ENCODE peak calls at places on chromosomes 4 and X, in nine cellular contexts. D is K562, H is neuronal stem cell, T is lung, I is tibial artery, M is brain microvascular endothelial cell, Z is tibial nerve, A is NT2/D1, X is cardiac muscle cell. J is an unnamed sample.

GRCh38 chr4:3767569-3768288 is 1.5 kb downstream of the ADRA2C start:
- DNase-seq in A (no peak), T (no peak), I (no peak), H (peak; percentile 38), M (no peak), X (peak; percentile 15), D (no peak), Z (no peak), J (peak; percentile 77)

GRCh38 chr4:110049951-110050925 is 137.6 kb downstream of the EGF start:
- DNase-seq in Z (peak; percentile 67), H (peak; percentile 38), I (no peak), T (no peak), A (peak; percentile 3), X (peak; percentile 64), D (peak; percentile 48), M (peak; percentile 39), J (peak; percentile 18)

GRCh38 chrX:9844936-9845573 is 58.8 kb downstream of the SHROOM2 start:
- DNase-seq in D (no peak), X (no peak), I (no peak), T (no peak), A (no peak), Z (no peak), H (no peak), M (no peak), J (no peak)

GRCh38 chrX:39848900-39849299 is 248.9 kb downstream of the BCOR start:
- DNase-seq in I (no peak), Z (peak; percentile 5), H (no peak), A (no peak), X (peak; percentile 32), T (no peak), D (no peak), M (peak; percentile 29), J (no peak)

GRCh38 chr4:186029731-186030421 is 39.1 kb upstream of the TLR3 start:
- DNase-seq in D (no peak), Z (peak; percentile 31), I (peak; percentile 97), M (peak; percentile 67), T (peak; percentile 50), A (peak; percentile 35), X (peak; percentile 86), H (peak; percentile 80), J (no peak)

GRCh38 chr4:76087007-76087769 is 12.7 kb downstream of the ART3 start:
- DNase-seq in D (peak; percentile 71), Z (peak; percentile 39), X (peak; percentile 80), I (no peak), T (no peak), A (peak; percentile 59), M (peak; percentile 71), H (peak; percentile 63), J (peak; percentile 72)

GRCh38 chrX:153441296-153441695 is 4.6 kb downstream of the TREX2 start:
- DNase-seq in X (no peak), I (no peak), T (no peak), H (no peak), A (no peak), M (no peak), Z (no peak), D (no peak), J (no peak)

GRCh38 chr4:6641164-6641970 is 882 bp downstream of the MRFAP1 start:
- DNase-seq in H (no peak), D (peak; percentile 55), T (peak; percentile 45), A (no peak), M (peak; percentile 10), I (peak; percentile 74), Z (peak; percentile 35), X (peak; percentile 52), J (peak; percentile 67)

GRCh38 chrX:120625366-120625765 is 4.5 kb downstream of the C1GALT1C1 start:
- DNase-seq in I (no peak), A (no peak), Z (no peak), D (no peak), H (no peak), T (no peak), X (peak; percentile 63), M (no peak), J (no peak)

GRCh38 chr4:120948382-120948781 is 25.9 kb upstream of the PRDM5 start:
- DNase-seq in X (no peak), Z (no peak), M (no peak), H (no peak), D (no peak), I (no peak), T (no peak), A (no peak), J (no peak)

GRCh38 chr4:113411496-113411938 is 350.0 kb downstream of the CAMK2D start:
- DNase-seq in A (no peak), M (peak; percentile 91), H (no peak), I (no peak), X (peak; percentile 90), D (no peak), T (peak; percentile 64), Z (peak; percentile 51), J (no peak)

GRCh38 chr4:122776916-122777315 is 44.4 kb downstream of the BBS12 start:
- DNase-seq in T (no peak), A (no peak), X (peak; percentile 44), I (no peak), M (no peak), D (no peak), H (no peak), Z (no peak), J (no peak)

GRCh38 chr4:16608123-16608522 is 290.3 kb downstream of the LDB2 start:
- DNase-seq in T (no peak), I (no peak), Z (no peak), A (no peak), H (no peak), M (no peak), D (no peak), X (peak; percentile 64), J (no peak)

GRCh38 chr4:67762091-67762490 is 7.9 kb upstream of the GNRHR start:
- DNase-seq in I (no peak), M (peak; percentile 11), X (peak; percentile 69), D (no peak), H (no peak), Z (no peak), T (no peak), A (no peak), J (no peak)
- H3K4me3 ChIP-seq in I (no peak overlapping the region), M (no peak overlapping the region), X (no peak overlapping the region), D (no peak overlapping the region), H (no peak overlapping the region), Z (no peak overlapping the region), T (no peak overlapping the region), A (no peak overlapping the region), J (no peak overlapping the region)

GRCh38 chr4:813900-814299 is 12.0 kb downstream of the CPLX1 start:
- DNase-seq in Z (no peak), I (no peak), X (no peak), M (no peak), D (no peak), T (no peak), H (no peak), A (no peak), J (peak; percentile 83)

GRCh38 chr4:815464-816146 is 10.3 kb downstream of the CPLX1 start:
- DNase-seq in A (no peak), Z (no peak), T (no peak), D (no peak), I (no peak), X (no peak), M (no peak), H (no peak), J (peak; percentile 31)

GRCh38 chr4:819401-820229 is 6.3 kb downstream of the CPLX1 start:
- DNase-seq in X (no peak), I (no peak), T (no peak), Z (no peak), A (no peak), H (no peak), D (no peak), M (no peak), J (no peak)

GRCh38 chr4:818106-818921 is 7.6 kb downstream of the CPLX1 start:
- DNase-seq in D (no peak), H (no peak), M (no peak), Z (no peak), X (no peak), T (no peak), A (no peak), I (peak; percentile 65), J (peak; percentile 53)

GRCh38 chr4:814312-814850 is 11.5 kb downstream of the CPLX1 start:
- DNase-seq in A (no peak), X (no peak), H (no peak), M (no peak), I (no peak), D (no peak), T (no peak), Z (no peak), J (peak; percentile 17)
- H3K27me3 ChIP-seq in A (peaks cover 26% of the 10 kb centered on the region), X (peaks cover 80% of the 10 kb centered on the region), H (no peaks in the 10 kb centered on the region), M (peaks cover 7% of the 10 kb centered on the region), I (peaks cover 66% of the 10 kb centered on the region), D (peaks cover 80% of the 10 kb centered on the region), T (no peaks in the 10 kb centered on the region), Z (no peaks in the 10 kb centered on the region), J (peaks cover 8% of the 10 kb centered on the region)

DNA sequence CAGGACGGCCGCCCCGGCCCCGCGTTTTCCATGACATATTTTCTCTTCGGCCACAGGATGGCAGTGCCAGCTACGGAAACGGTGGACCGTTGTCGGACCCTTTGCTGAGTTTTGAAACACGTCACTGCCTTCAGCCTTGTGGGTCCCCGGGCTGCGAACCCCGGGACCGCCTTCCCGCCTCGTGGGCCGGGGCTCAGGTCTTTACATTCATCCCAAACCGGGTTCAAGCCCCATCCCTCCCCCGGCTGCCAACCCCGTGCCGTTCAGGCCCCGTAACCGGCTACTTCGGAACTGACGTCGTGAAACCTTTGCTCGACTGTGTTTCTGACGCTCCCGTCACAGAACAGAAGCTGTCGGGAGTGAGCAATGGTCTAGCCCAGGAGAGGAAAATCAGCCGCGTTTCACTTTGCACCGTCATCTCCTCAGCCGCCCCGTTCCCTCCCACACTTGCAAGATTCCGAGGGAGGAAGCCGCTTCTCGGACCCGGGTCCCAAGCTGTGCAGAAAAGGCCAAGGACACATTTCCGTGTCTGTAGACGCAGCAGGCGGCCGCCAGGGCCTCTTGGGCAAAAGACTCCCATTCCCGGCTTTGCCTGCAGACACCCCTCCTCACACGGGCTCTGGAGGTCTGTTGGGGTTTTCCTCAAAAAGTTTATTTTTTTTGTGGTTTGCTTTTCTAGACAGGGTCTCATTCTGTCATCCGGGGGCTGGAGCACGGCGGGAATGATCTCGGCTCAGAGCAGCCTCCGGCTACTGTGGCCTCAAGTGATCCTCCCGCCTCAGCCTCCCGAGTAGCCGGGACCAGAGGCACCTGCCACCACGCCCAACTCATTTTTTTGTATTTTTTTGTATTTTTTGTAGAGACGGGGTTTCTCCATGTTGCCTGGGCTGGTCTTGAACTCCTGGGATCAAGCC is 41.4 kb upstream of the PPP2R3B start:
- DNase-seq in D (no peak), I (no peak), X (no peak), A (no peak), M (peak; percentile 20), Z (no peak), H (peak; percentile 50), T (no peak), J (peak; percentile 89)
- H3K4me3 ChIP-seq in D (no peak overlapping the region), I (no peak overlapping the region), X (peak overlapping the region; percentile 33), A (peak overlapping the region; percentile 47), M (peak overlapping the region; percentile 34), Z (no peak overlapping the region), H (no peak overlapping the region), T (no peak overlapping the region), J (peak overlapping the region; percentile 49)

DNA sequence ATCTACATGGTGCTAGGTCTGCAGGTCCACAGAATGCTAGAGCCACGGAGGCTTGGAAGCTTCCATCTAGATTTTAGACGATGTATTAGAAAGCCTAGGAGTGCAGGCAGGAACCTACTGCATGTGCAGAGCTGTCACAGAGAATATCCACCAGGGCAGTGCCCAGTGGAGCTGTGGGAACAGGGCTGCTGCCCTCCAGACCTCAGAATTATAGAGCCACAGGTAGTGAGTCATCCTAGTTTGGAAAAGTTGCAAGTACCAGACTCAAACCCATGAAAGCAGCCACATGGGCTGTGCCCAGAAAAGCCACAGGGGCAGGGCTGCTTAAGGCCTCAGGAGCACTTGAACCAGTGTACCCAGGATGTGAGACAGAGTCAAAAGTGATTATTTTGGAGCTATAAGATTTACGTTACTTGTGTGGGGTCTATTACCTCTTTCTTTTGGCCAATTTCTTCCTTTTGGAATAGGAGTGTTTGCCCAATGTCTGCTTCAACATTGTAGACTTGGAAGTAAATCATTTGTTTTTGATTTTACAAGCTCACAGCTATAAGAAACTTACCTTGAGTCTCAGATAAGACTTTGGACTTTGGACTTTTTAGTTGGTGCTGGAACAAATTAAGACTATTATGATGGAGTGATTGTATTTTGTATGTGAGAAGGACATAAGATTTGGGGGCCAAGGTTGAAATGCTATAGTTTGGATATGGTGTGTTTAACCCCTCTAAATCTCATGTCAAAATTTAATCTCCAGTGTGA is 143.5 kb upstream of the CHRDL1 start:
- DNase-seq in I (no peak), X (no peak), H (no peak), Z (no peak), A (no peak), D (no peak), T (no peak), M (no peak), J (no peak)
- H3K27me3 ChIP-seq in I (no peaks in the 10 kb centered on the region), X (peaks cover 31% of the 10 kb centered on the region), H (no peaks in the 10 kb centered on the region), Z (no peaks in the 10 kb centered on the region), A (peaks cover 16% of the 10 kb centered on the region), D (no peaks in the 10 kb centered on the region), T (peaks cover 2% of the 10 kb centered on the region), M (no peaks in the 10 kb centered on the region), J (peaks cover 16% of the 10 kb centered on the region)